ENCODE peak calls at places on chromosome 14, in four cellular contexts. B is nephron progenitor cell, Z is PC-3, G is SW480. E is an unnamed sample.

GRCh38 chr14:100785338-100785615 is 40.6 kb upstream of the MEG3 start:
- DNase-seq in B (no peak), Z (no peak), G (no peak), E (no peak)

GRCh38 chr14:55804198-55804553 is 224.2 kb downstream of the KTN1 start:
- DNase-seq in B (no peak), Z (no peak), G (no peak), E (no peak)

GRCh38 chr14:71475916-71476315 is 456.3 kb upstream of the RGS6 start:
- DNase-seq in B (no peak), Z (no peak), G (no peak), E (no peak)

GRCh38 chr14:57823015-57823660 is 42.8 kb downstream of the SLC35F4 start:
- DNase-seq in B (no peak), Z (peak; percentile 52), G (no peak), E (no peak)

GRCh38 chr14:34797747-34798583 is 77.2 kb downstream of the BAZ1A start:
- DNase-seq in B (no peak), Z (no peak), G (no peak), E (no peak)

GRCh38 chr14:26987734-26988363 is 390.0 kb upstream of the NOVA1 start:
- DNase-seq in B (no peak), Z (no peak), G (no peak), E (no peak)

GRCh38 chr14:76280221-76280620 is 95.7 kb upstream of the ESRRB start:
- DNase-seq in B (no peak), Z (no peak), G (no peak), E (no peak)

GRCh38 chr14:105180598-105181528 is at the start of gene NUDT14:
- DNase-seq in B (peak; percentile 83), Z (peak; percentile 77), G (peak; percentile 73), E (peak; percentile 96)

GRCh38 chr14:72692678-72693077 is 201.2 kb downstream of the DPF3 start:
- DNase-seq in B (no peak), Z (no peak), G (peak; percentile 44), E (no peak)

GRCh38 chr14:30243805-30244204 is 315.2 kb upstream of the G2E3 start:
- DNase-seq in B (no peak), Z (peak; percentile 94), G (no peak), E (no peak)

GRCh38 chr14:96120941-96121340 is 81.8 kb downstream of the C14orf132 start:
- DNase-seq in B (no peak), Z (no peak), G (no peak), E (no peak)

GRCh38 chr14:89384023-89384422 is 33.0 kb downstream of the FOXN3 start:
- DNase-seq in B (no peak), Z (no peak), G (no peak), E (no peak)

GRCh38 chr14:78758333-78758732 is 588.2 kb downstream of the NRXN3 start:
- DNase-seq in B (peak; percentile 16), Z (peak; percentile 45), G (peak; percentile 65), E (peak; percentile 37)

GRCh38 chr14:104805326-104805678 is 4.4 kb downstream of the ZBTB42 start:
- DNase-seq in B (no peak), Z (peak; percentile 77), G (no peak), E (peak; percentile 36)

GRCh38 chr14:49303952-49304516 is 282.1 kb downstream of the RPS29 start:
- DNase-seq in B (peak; percentile 73), Z (peak; percentile 60), G (peak; percentile 21), E (no peak)

GRCh38 chr14:106390401-106390800 is 864.0 kb downstream of the TMEM121 start:
- DNase-seq in B (no peak), Z (no peak), G (no peak), E (no peak)

GRCh38 chr14:91284791-91285548 is 40.5 kb upstream of the GPR68 start:
- DNase-seq in B (no peak), Z (no peak), G (no peak), E (peak; percentile 80)

GRCh38 chr14:56173360-56173922 is 55.2 kb downstream of the PELI2 start:
- DNase-seq in B (no peak), Z (no peak), G (no peak), E (no peak)

GRCh38 chr14:94139006-94139405 is 9.6 kb upstream of the IFI27L2 start:
- DNase-seq in B (no peak), Z (no peak), G (no peak), E (no peak)

GRCh38 chr14:35286707-35287106 is 5.5 kb upstream of the PSMA6 start:
- DNase-seq in B (no peak), Z (no peak), G (no peak), E (no peak)

GRCh38 chr14:101200008-101200649 is 296.6 kb upstream of the RTL1 start:
- DNase-seq in B (no peak), Z (no peak), G (no peak), E (peak; percentile 6)

GRCh38 chr14:94571395-94571794 is 9.8 kb upstream of the SERPINA5 start:
- DNase-seq in B (no peak), Z (no peak), G (no peak), E (no peak)

GRCh38 chr14:68661226-68662225 is 131.3 kb downstream of the ZFP36L1 start:
- DNase-seq in B (no peak), Z (no peak), G (peak; percentile 75), E (no peak)